ENCODE peak calls at places on chromosomes 4 and X, in four cellular contexts. J, R, N and M are unnamed samples. For H3K36me3, the result is how much of the 10 kb centered on the place peaks cover.

GRCh38 chr4:64248151-64248550 is 161.1 kb downstream of the TECRL start:
- DNase-seq in J (no peak), R (no peak), N (no peak), M (no peak)

GRCh38 chr4:16931336-16931735 is 32.9 kb upstream of the LDB2 start:
- DNase-seq in N (no peak), R (no peak), J (no peak), M (no peak)

GRCh38 chrX:132843387-132843786 is 115.0 kb downstream of the HS6ST2 start:
- DNase-seq in J (no peak), R (no peak), N (no peak), M (no peak)

GRCh38 chr4:21728231-21728758 is 220.3 kb downstream of the KCNIP4 start:
- DNase-seq in R (no peak), N (no peak), J (no peak), M (no peak)

GRCh38 chr4:2352729-2353221 is 65.7 kb downstream of the ZFYVE28 start:
- DNase-seq in N (peak), R (no peak), J (no peak), M (no peak)

GRCh38 chr4:135184715-135185114 is 983.1 kb upstream of the PABPC4L start:
- DNase-seq in R (no peak), N (no peak), J (no peak), M (no peak)

GRCh38 chr4:1446502-1447153 is 40.4 kb upstream of the NKX1-1 start:
- DNase-seq in N (no peak), J (no peak), R (no peak), M (no peak)

GRCh38 chr4:6179362-6179761 is 21.0 kb downstream of the JAKMIP1 start:
- DNase-seq in N (no peak), R (no peak), J (no peak), M (no peak)

GRCh38 chrX:41240504-41240903 is 93.5 kb upstream of the DDX3X start:
- DNase-seq in J (no peak), R (no peak), N (no peak), M (no peak)

GRCh38 chr4:41157009-41157408 is 57.3 kb downstream of the APBB2 start:
- DNase-seq in R (no peak), N (no peak), J (no peak), M (no peak)

GRCh38 chr4:37827802-37828321 is 1.4 kb downstream of the PGM2 start:
- DNase-seq in J (no peak), N (no peak), R (no peak), M (no peak)

GRCh38 chr4:37827030-37827705 is 682 bp downstream of the PGM2 start:
- DNase-seq in N (no peak), J (peak), R (peak), M (no peak)

GRCh38 chr4:37828843-37829242 is 2.4 kb downstream of the PGM2 start:
- DNase-seq in N (no peak), J (no peak), R (no peak), M (no peak)

GRCh38 chr4:37826282-37827029 is at the start of gene PGM2:
- DNase-seq in R (peak), J (peak), N (peak), M (peak)

GRCh38 chr4:37830640-37831039 is 4.2 kb downstream of the PGM2 start:
- DNase-seq in N (no peak), J (no peak), R (no peak), M (no peak)
- H3K36me3 ChIP-seq in N (half or more), J (under half), R (under half), M (under half)

GRCh38 chr4:139734875-139735380 is 69.3 kb downstream of the MGST2 start:
- DNase-seq in N (peak), J (peak), R (peak), M (peak)
- H3K4me3 ChIP-seq in N (peak), J (peak), R (peak), M (peak)

GRCh38 chr4:3423952-3424351 is 17.8 kb upstream of the HGFAC start:
- DNase-seq in J (no peak), N (no peak), R (no peak), M (no peak)

GRCh38 chr4:3422241-3422801 is 19.4 kb upstream of the HGFAC start:
- DNase-seq in J (no peak), N (peak), R (no peak), M (no peak)

GRCh38 chr4:3424522-3425095 is 17.2 kb upstream of the HGFAC start:
- DNase-seq in R (no peak), N (no peak), J (no peak), M (no peak)

GRCh38 chr4:3422808-3423297 is 18.9 kb upstream of the HGFAC start:
- DNase-seq in J (no peak), N (peak), R (no peak), M (no peak)

GRCh38 chr4:3423406-3423805 is 18.4 kb upstream of the HGFAC start:
- DNase-seq in R (no peak), J (no peak), N (no peak), M (no peak)
- H3K36me3 ChIP-seq in R (under half), J (under half), N (half or more), M (under half)

GRCh38 chr4:94732358-94732698 is 25.4 kb upstream of the BMPR1B start:
- DNase-seq in N (no peak), R (no peak), J (no peak), M (no peak)
- H3K4me3 ChIP-seq in N (no peak), R (no peak), J (no peak), M (no peak)

DNA sequence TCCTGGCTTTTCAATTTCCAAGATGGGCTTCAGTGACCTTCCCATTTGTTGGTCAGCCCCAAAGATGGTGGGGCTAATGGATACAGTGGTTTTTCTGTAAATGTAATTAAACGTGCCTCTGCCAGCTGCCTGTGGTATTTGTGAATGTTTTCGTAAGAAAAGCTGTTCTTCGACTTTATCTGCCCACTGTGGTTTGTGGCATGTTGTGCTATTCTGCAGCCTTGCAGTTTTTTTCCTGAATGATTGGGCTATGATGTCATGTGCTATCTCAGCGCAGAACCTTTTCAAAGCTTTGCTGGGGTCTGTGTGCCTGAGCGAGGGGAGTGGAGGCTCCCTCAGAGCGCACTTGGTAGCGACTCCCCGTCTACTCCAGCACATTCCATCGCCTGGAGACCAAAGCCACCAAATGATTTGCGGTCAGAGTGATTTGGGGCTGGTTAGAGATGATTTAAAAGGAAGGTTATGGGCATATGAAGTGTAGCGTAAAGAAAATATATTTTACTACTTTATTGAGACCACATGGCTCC is 137.5 kb downstream of the PALLD start:
- DNase-seq in J (peak), R (peak), N (no peak), M (peak)
- H3K36me3 ChIP-seq in J (under half), R (under half), N (under half), M (under half)

DNA sequence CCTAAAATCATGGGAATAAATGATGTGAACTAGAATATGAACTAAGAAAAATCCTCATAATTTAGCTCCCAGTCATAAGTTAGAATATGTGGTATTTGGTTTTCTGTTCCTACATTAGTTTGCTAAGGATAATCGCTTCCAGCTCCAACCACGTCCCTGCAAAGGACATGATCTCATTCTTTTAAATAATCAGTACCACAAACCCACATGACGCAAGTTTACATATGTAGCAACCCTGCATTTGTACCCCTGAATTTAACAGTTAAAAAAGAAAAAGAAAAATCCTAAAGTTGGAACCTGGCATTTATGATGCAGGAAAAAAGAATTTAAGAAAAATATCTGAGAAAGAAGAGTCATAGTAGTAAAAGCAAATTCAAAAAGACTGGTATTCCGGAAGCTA is 13.3 kb downstream of the UBA6 start:
- DNase-seq in J (peak), N (no peak), R (peak), M (no peak)
- H3K4me3 ChIP-seq in J (no peak), N (no peak), R (no peak), M (no peak)

GRCh38 chr4:168434993-168435392 is 45.3 kb downstream of the DDX60L start:
- DNase-seq in R (no peak), J (no peak), N (no peak), M (no peak)
- H3K36me3 ChIP-seq in R (under half), J (under half), N (half or more), M (under half)

GRCh38 chr4:25875281-25875745 is 12.5 kb upstream of the SEL1L3 start:
- DNase-seq in R (no peak), N (no peak), J (no peak), M (no peak)
- H3K4me3 ChIP-seq in R (no peak), N (no peak), J (no peak), M (no peak)